ENCODE peak calls at places on chromosomes 2 and 18, in nine cellular contexts. G is activated CD8-positive, alpha-beta T cell treated with anti-CD3 and anti-CD28 coated beads for 36 hours; C is activated effector memory CD4-positive, alpha-beta T cell treated with anti-CD3 and anti-CD28 coated beads, Interleukin-2, amount 50 U/mL, for 16 hours; X is endothelial cell; I is activated CD8-positive, alpha-beta memory T cell treated with anti-CD3 and anti-CD28 coated beads for 24 hours; B is T47D; M is WTC11; Z is nucleus accumbens; Y is A549. T is an unnamed sample.

GRCh38 chr2:120737802-120738516 is 2.3 kb downstream of the GLI2 start:
- DNase-seq in C (peak; percentile 24), X (no peak), M (peak; percentile 72), B (peak; percentile 35), G (no peak), Y (peak; percentile 27), I (peak; percentile 50), Z (no peak), T (no peak)

GRCh38 chr2:132766573-132766972 is 96.6 kb upstream of the LYPD1 start:
- DNase-seq in G (no peak), Y (no peak), Z (no peak), X (no peak), I (no peak), C (no peak), B (no peak), M (no peak), T (no peak)

GRCh38 chr2:16948073-16948472 is 282.4 kb upstream of the CYRIA start:
- DNase-seq in B (no peak), G (no peak), C (no peak), M (no peak), Y (no peak), Z (no peak), I (no peak), X (no peak), T (peak; percentile 94)

GRCh38 chr18:56565059-56565458 is 73.3 kb downstream of the TXNL1 start:
- DNase-seq in M (no peak), X (no peak), C (no peak), B (no peak), Y (no peak), G (no peak), I (no peak), Z (no peak), T (no peak)

GRCh38 chr2:220434365-220434764 is 806.9 kb downstream of the SLC4A3 start:
- DNase-seq in G (no peak), M (no peak), Y (peak; percentile 27), C (no peak), Z (no peak), X (no peak), I (no peak), B (no peak), T (no peak)

GRCh38 chr2:160220545-160221009 is 20.5 kb upstream of the ITGB6 start:
- DNase-seq in B (no peak), I (no peak), G (peak; percentile 45), X (no peak), Z (no peak), C (no peak), Y (no peak), M (no peak), T (no peak)

GRCh38 chr2:203327918-203328734 is at the start of gene ABI2:
- DNase-seq in M (peak; percentile 95), Y (peak; percentile 85), X (peak; percentile 99), B (peak; percentile 81), I (peak; percentile 86), Z (peak; percentile 86), C (peak; percentile 88), G (peak; percentile 58), T (peak; percentile 87)

GRCh38 chr2:29260151-29260772 is 145.0 kb downstream of the CLIP4 start:
- DNase-seq in I (no peak), G (no peak), B (no peak), Y (no peak), Z (no peak), X (no peak), C (peak; percentile 37), M (no peak), T (no peak)

GRCh38 chr18:55078289-55078916 is 119.1 kb upstream of the CCDC68 start:
- DNase-seq in B (no peak), G (no peak), C (no peak), X (no peak), M (no peak), Y (peak; percentile 35), I (no peak), Z (no peak), T (no peak)

GRCh38 chr18:24136967-24137373 is 1.9 kb upstream of the CABYR start:
- DNase-seq in Y (peak; percentile 39), C (no peak), B (no peak), I (no peak), M (no peak), G (no peak), Z (no peak), X (no peak), T (no peak)

T was measured in NCI-H146.